ENCODE peak calls at places on chromosomes 16 and 17, in ten cellular contexts. I, U, J, S, L, P, K, V, M and D are unnamed samples.

GRCh38 chr17:17711708-17712141 is 30.5 kb downstream of the RAI1 start:
- DNase-seq in V (no peak), M (no peak), P (no peak), S (peak; percentile 50), K (no peak), L (no peak), U (no peak), J (no peak), I (no peak), D (peak; percentile 52)

GRCh38 chr17:74052993-74053744 is 150.3 kb upstream of the RPL38 start:
- DNase-seq in S (no peak), V (no peak), M (no peak), P (no peak), U (no peak), I (no peak), J (no peak), K (no peak), L (no peak), D (peak; percentile 53)

GRCh38 chr17:31549525-31550388 is 158.3 kb downstream of the RAB11FIP4 start:
- DNase-seq in I (peak; percentile 96), U (peak; percentile 87), V (peak; percentile 93), L (peak; percentile 96), J (peak; percentile 92), P (peak; percentile 94), K (peak; percentile 95), S (peak; percentile 92), M (peak; percentile 92), D (peak; percentile 85)

GRCh38 chr16:71289732-71290062 is 495 bp upstream of the CMTR2 start:
- DNase-seq in J (no peak), I (no peak), S (no peak), K (no peak), V (no peak), U (no peak), P (no peak), M (no peak), L (no peak), D (no peak)

GRCh38 chr16:29975134-29975538 is 1.5 kb downstream of the TAOK2 start:
- DNase-seq in S (no peak), P (no peak), I (no peak), K (no peak), J (no peak), M (no peak), V (no peak), L (no peak), U (no peak), D (no peak)

GRCh38 chr16:680967-681745 is 946 bp downstream of the STUB1 start:
- DNase-seq in J (peak; percentile 40), V (peak; percentile 68), U (no peak), I (peak; percentile 82), L (peak; percentile 65), P (no peak), K (no peak), S (peak; percentile 53), M (peak; percentile 49), D (peak; percentile 66)

GRCh38 chr16:66199189-66199588 is 167.3 kb upstream of the CDH5 start:
- DNase-seq in K (no peak), V (no peak), J (no peak), I (no peak), P (peak; percentile 18), M (peak; percentile 28), L (no peak), S (no peak), U (no peak), D (no peak)

GRCh38 chr16:78729687-78730086 is 630.2 kb downstream of the WWOX start:
- DNase-seq in V (no peak), M (no peak), L (no peak), U (no peak), J (no peak), I (no peak), K (no peak), S (no peak), P (no peak), D (no peak)

GRCh38 chr16:74743668-74744299 is 30.8 kb downstream of the FA2H start:
- DNase-seq in V (peak; percentile 81), I (peak; percentile 36), L (peak; percentile 91), P (peak; percentile 91), J (no peak), M (peak; percentile 79), S (no peak), K (no peak), U (peak; percentile 16), D (no peak)

GRCh38 chr17:10126554-10127493 is 71.6 kb downstream of the GAS7 start:
- DNase-seq in S (peak; percentile 19), I (no peak), M (peak; percentile 88), L (no peak), P (no peak), J (no peak), K (no peak), V (no peak), U (no peak), D (peak; percentile 23)

GRCh38 chr16:53480394-53480793 is 22.6 kb downstream of the AKTIP start:
- DNase-seq in U (no peak), M (no peak), P (no peak), V (no peak), K (no peak), I (no peak), S (no peak), L (no peak), J (no peak), D (no peak)
- H3K36me3 ChIP-seq in U (peaks cover 16% of the 10 kb centered on the region), M (peaks cover 22% of the 10 kb centered on the region), P (peaks cover 27% of the 10 kb centered on the region), V (peaks cover 96% of the 10 kb centered on the region), K (peaks cover 70% of the 10 kb centered on the region), I (peaks cover 100% of the 10 kb centered on the region), S (peaks cover 3% of the 10 kb centered on the region), L (peaks cover 74% of the 10 kb centered on the region), J (peaks cover 12% of the 10 kb centered on the region), D (peaks cover 50% of the 10 kb centered on the region)

GRCh38 chr17:6648181-6648580 is 3.2 kb downstream of the MED31 start:
- DNase-seq in L (no peak), M (no peak), V (no peak), K (no peak), P (no peak), I (no peak), U (no peak), J (peak; percentile 19), S (no peak), D (peak; percentile 44)
- H3K36me3 ChIP-seq in L (peaks cover 58% of the 10 kb centered on the region), M (peaks cover 11% of the 10 kb centered on the region), V (peaks cover 71% of the 10 kb centered on the region), K (peaks cover 22% of the 10 kb centered on the region), P (peaks cover 11% of the 10 kb centered on the region), I (peaks cover 66% of the 10 kb centered on the region), U (peaks cover 1% of the 10 kb centered on the region), J (peaks cover 5% of the 10 kb centered on the region), S (peaks cover 4% of the 10 kb centered on the region), D (peaks cover 18% of the 10 kb centered on the region)

DNA sequence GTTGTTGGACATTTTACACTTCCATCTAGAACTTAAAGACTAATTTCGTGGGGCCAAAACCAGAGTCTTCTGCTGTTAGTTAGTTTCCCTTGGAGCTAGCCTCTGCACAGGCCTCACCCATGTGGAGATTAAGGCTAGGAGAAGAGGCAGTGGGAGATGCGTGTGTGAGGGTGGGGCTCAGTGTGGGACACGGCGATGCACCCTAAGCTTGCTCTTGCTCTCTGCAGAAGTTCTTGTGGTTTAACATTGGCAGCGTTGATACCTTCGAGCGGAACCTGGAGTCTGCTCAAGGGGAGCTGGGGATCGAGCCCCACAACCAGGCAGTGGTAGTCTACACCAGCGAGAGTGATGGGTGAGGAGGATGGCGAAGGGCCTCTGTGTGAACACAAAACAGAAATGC is 34.0 kb downstream of the DBNDD1 start:
- DNase-seq in L (no peak), I (no peak), U (no peak), K (no peak), V (no peak), J (no peak), S (no peak), M (no peak), P (no peak), D (no peak)
- H3K36me3 ChIP-seq in L (peaks cover 79% of the 10 kb centered on the region), I (peaks cover 97% of the 10 kb centered on the region), U (peaks cover 46% of the 10 kb centered on the region), K (peaks cover 37% of the 10 kb centered on the region), V (peaks cover 90% of the 10 kb centered on the region), J (peaks cover 46% of the 10 kb centered on the region), S (no peaks in the 10 kb centered on the region), M (peaks cover 64% of the 10 kb centered on the region), P (peaks cover 30% of the 10 kb centered on the region), D (peaks cover 9% of the 10 kb centered on the region)

GRCh38 chr17:50264263-50265113 is 9.8 kb upstream of the TMEM92 start:
- DNase-seq in S (peak; percentile 52), U (peak; percentile 46), P (no peak), K (no peak), I (peak; percentile 65), L (no peak), V (no peak), J (no peak), M (peak; percentile 51), D (peak; percentile 43)

GRCh38 chr17:50265690-50266306 is 8.5 kb upstream of the TMEM92 start:
- DNase-seq in I (peak; percentile 42), V (no peak), S (no peak), P (no peak), U (no peak), L (no peak), K (no peak), J (no peak), M (no peak), D (no peak)

GRCh38 chr17:50262001-50262794 is 12.1 kb upstream of the TMEM92 start:
- DNase-seq in U (no peak), I (peak; percentile 31), S (no peak), L (no peak), V (no peak), J (no peak), M (no peak), P (no peak), K (peak; percentile 25), D (no peak)

GRCh38 chr17:50265212-50265611 is 9.1 kb upstream of the TMEM92 start:
- DNase-seq in J (no peak), S (no peak), P (no peak), L (no peak), V (peak; percentile 61), K (no peak), I (peak; percentile 52), U (no peak), M (no peak), D (no peak)

DNA sequence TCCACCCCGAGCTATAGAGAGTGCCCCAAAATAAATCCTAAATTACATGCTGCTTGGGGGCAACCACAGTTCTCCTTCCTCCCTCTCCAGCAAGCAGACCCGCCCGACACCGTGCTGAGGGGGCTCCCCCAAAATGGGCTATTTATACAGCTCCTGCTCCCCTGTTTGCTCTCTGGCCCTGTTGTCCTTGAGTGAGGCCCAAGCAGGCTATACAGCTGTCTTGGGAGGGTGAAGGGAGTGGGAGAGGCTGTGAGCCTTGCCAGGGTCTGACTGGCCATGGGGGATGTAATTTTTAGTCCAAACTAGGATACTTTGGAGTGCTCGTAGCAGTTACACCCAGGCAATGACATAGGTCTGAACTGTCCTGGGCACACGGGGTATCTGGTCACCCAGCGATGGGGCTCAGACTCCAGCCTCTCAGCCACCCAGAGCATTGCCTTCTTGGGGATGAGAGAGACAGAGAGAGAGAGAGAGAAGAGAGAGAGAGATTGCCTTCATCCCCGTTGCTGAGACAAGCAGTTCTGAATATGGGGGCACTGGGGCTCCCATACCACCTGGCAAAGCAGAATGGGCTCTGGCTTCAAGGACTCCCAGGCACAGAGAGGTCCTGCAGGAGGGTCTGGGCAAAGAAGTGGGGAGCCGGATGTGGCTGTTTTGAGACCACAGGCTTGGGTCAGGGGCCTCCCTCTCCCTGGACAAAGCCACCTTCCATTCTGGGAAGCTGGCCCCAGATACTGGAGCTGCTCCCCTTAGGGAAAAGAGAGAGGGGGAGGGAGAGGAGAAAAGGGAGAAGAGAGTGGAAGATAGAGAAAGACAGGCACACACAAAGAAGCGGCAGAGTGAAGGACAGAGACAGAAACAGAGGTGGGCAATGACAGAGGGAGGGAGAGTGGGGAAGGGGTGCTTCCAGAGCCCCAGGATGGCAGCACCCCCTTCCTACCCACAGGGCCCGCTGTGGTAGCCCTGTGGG is 10.7 kb upstream of the TMEM92 start:
- DNase-seq in U (no peak), P (no peak), J (no peak), L (no peak), K (peak; percentile 13), I (peak; percentile 57), V (no peak), S (no peak), M (no peak), D (peak; percentile 62)
- H3K36me3 ChIP-seq in U (no peaks in the 10 kb centered on the region), P (no peaks in the 10 kb centered on the region), J (no peaks in the 10 kb centered on the region), L (no peaks in the 10 kb centered on the region), K (no peaks in the 10 kb centered on the region), I (no peaks in the 10 kb centered on the region), V (no peaks in the 10 kb centered on the region), S (no peaks in the 10 kb centered on the region), M (no peaks in the 10 kb centered on the region), D (no peaks in the 10 kb centered on the region)